ENCODE peak calls at places on chromosomes 12 and 14, in seven cellular contexts. A, E, W, I, S, Q and Y are unnamed samples.
A peak's percentile ranks its signal among the peaks of the same experiment; 100 is the strongest.

GRCh38 chr14:101625336-101626097 is 64.2 kb downstream of the DIO3 start:
- DNase-seq in A (no peak), E (no peak), W (no peak), I (no peak), S (no peak), Q (no peak), Y (no peak)

GRCh38 chr12:126389215-126389841 is 1324.1 kb downstream of the AACS start:
- DNase-seq in A (no peak), E (no peak), W (no peak), I (no peak), S (no peak), Q (no peak), Y (no peak)

GRCh38 chr14:101944451-101944850 is 19.9 kb upstream of the DYNC1H1 start:
- DNase-seq in A (no peak), E (no peak), W (no peak), I (no peak), S (no peak), Q (no peak), Y (no peak)

GRCh38 chr12:109309441-109310246 is 560 bp upstream of the FOXN4 start:
- DNase-seq in A (no peak), E (no peak), W (no peak), I (no peak), S (no peak), Q (no peak), Y (no peak)

GRCh38 chr12:52171950-52172512 is 19.8 kb downstream of the KRT80 start:
- DNase-seq in A (no peak), E (no peak), W (no peak), I (no peak), S (no peak), Q (no peak), Y (no peak)

GRCh38 chr12:89280833-89281533 is 71.3 kb downstream of the DUSP6 start:
- DNase-seq in A (no peak), E (no peak), W (no peak), I (no peak), S (peak; percentile 3), Q (no peak), Y (no peak)

GRCh38 chr14:32193532-32193931 is 8.3 kb upstream of the RNU6-7 start:
- DNase-seq in A (no peak), E (no peak), W (no peak), I (no peak), S (no peak), Q (no peak), Y (no peak)

GRCh38 chr12:49357099-49357678 is 10.1 kb upstream of the SPATS2 start:
- DNase-seq in A (no peak), E (no peak), W (no peak), I (no peak), S (no peak), Q (no peak), Y (no peak)

GRCh38 chr12:7099290-7099996 is 7.2 kb upstream of the C1R start:
- DNase-seq in A (no peak), E (no peak), W (no peak), I (no peak), S (no peak), Q (no peak), Y (no peak)

GRCh38 chr14:23694085-23694975 is 58.2 kb downstream of the DHRS2 start:
- DNase-seq in A (peak; percentile 18), E (no peak), W (no peak), I (no peak), S (no peak), Q (no peak), Y (no peak)

GRCh38 chr14:72472845-72473244 is 421.1 kb downstream of the DPF3 start:
- DNase-seq in A (no peak), E (no peak), W (no peak), I (no peak), S (no peak), Q (no peak), Y (no peak)

GRCh38 chr14:34956906-34957305 is 25.9 kb upstream of the SRP54 start:
- DNase-seq in A (no peak), E (no peak), W (no peak), I (no peak), S (no peak), Q (no peak), Y (no peak)

GRCh38 chr14:92282669-92283068 is 40.3 kb upstream of the SLC24A4 start:
- DNase-seq in A (no peak), E (no peak), W (no peak), I (no peak), S (no peak), Q (no peak), Y (no peak)

GRCh38 chr14:92984896-92985295 is 61.9 kb downstream of the CHGA start:
- DNase-seq in A (no peak), E (no peak), W (no peak), I (no peak), S (no peak), Q (no peak), Y (no peak)

GRCh38 chr12:124294686-124295315 is at the start of gene RFLNA:
- DNase-seq in A (peak; percentile 21), E (no peak), W (no peak), I (peak; percentile 73), S (no peak), Q (no peak), Y (no peak)

GRCh38 chr14:95464524-95464923 is 51.9 kb downstream of the SYNE3 start:
- DNase-seq in A (no peak), E (no peak), W (no peak), I (no peak), S (no peak), Q (no peak), Y (no peak)

GRCh38 chr12:95608252-95609033 is 57.2 kb upstream of the USP44 start:
- DNase-seq in A (no peak), E (no peak), W (no peak), I (peak; percentile 91), S (no peak), Q (no peak), Y (no peak)

GRCh38 chr12:24661657-24662096 is 287.2 kb downstream of the BCAT1 start:
- DNase-seq in A (peak; percentile 17), E (no peak), W (no peak), I (peak; percentile 83), S (no peak), Q (no peak), Y (peak; percentile 15)

GRCh38 chr14:35385042-35385839 is 19.3 kb downstream of the NFKBIA start:
- DNase-seq in A (peak; percentile 83), E (peak; percentile 47), W (no peak), I (peak; percentile 93), S (no peak), Q (no peak), Y (peak; percentile 80)

GRCh38 chr12:27303139-27304111 is 29.2 kb upstream of the BMAL2 start:
- DNase-seq in A (no peak), E (no peak), W (no peak), I (no peak), S (no peak), Q (no peak), Y (no peak)

GRCh38 chr14:76264384-76264783 is 111.6 kb upstream of the ESRRB start:
- DNase-seq in A (no peak), E (no peak), W (no peak), I (no peak), S (no peak), Q (no peak), Y (no peak)